ENCODE peak calls at places on chromosomes 4 and X, in four cellular contexts. C is cardiac muscle cell, J is GM23248, V is ascending aorta. G is an unnamed sample.

GRCh38 chrX:40166582-40166981 is 68.8 kb upstream of the BCOR start:
- DNase-seq in C (no peak), J (peak; percentile 85), V (no peak), G (no peak)

GRCh38 chr4:7998447-7998846 is 58.8 kb upstream of the AFAP1 start:
- DNase-seq in V (no peak), J (no peak), C (no peak), G (no peak)

GRCh38 chr4:168433576-168433975 is 46.7 kb downstream of the DDX60L start:
- DNase-seq in V (no peak), J (peak; percentile 9), C (peak; percentile 33), G (no peak)

GRCh38 chr4:69881173-69881773 is 21.3 kb upstream of the SULT1E1 start:
- DNase-seq in J (peak; percentile 77), V (no peak), C (peak; percentile 77), G (peak; percentile 46)

GRCh38 chr4:102620697-102621497 is 119.7 kb downstream of the NFKB1 start:
- DNase-seq in J (peak; percentile 84), C (peak; percentile 79), V (no peak), G (peak; percentile 80)

GRCh38 chrX:53684415-53685192 is 1.9 kb downstream of the HUWE1 start:
- DNase-seq in J (peak; percentile 7), V (no peak), C (no peak), G (no peak)

GRCh38 chr4:155530290-155530689 is 136.4 kb upstream of the GUCY1A1 start:
- DNase-seq in C (no peak), V (no peak), J (no peak), G (no peak)

GRCh38 chrX:134761788-134762187 is 103.5 kb upstream of the PLAC1 start:
- DNase-seq in C (peak; percentile 33), J (peak; percentile 36), V (no peak), G (no peak)

GRCh38 chr4:95637047-95637600 is 88.4 kb upstream of the UNC5C start:
- DNase-seq in C (peak; percentile 65), V (no peak), J (no peak), G (peak; percentile 16)

GRCh38 chr4:88731359-88731758 is 33.7 kb upstream of the NAP1L5 start:
- DNase-seq in J (no peak), V (no peak), C (no peak), G (no peak)

GRCh38 chr4:94338681-94339351 is 3.8 kb downstream of the HPGDS start:
- DNase-seq in J (no peak), V (no peak), C (no peak), G (no peak)

GRCh38 chr4:149292422-149293055 is 523.1 kb downstream of the IQCM start:
- DNase-seq in C (peak; percentile 18), V (no peak), J (no peak), G (no peak)

GRCh38 chr4:7858498-7858897 is 81.2 kb downstream of the AFAP1 start:
- DNase-seq in J (no peak), V (no peak), C (no peak), G (no peak)

GRCh38 chrX:49673394-49673793 is 22.4 kb downstream of the PAGE1 start:
- DNase-seq in C (no peak), J (no peak), V (no peak), G (no peak)

GRCh38 chr4:173403051-173403450 is 4.1 kb upstream of the SCRG1 start:
- DNase-seq in J (peak; percentile 54), V (no peak), C (peak; percentile 29), G (no peak)

GRCh38 chrX:79182616-79183015 is 38.1 kb downstream of the GPR174 start:
- DNase-seq in J (no peak), C (no peak), V (no peak), G (no peak)

GRCh38 chrX:107878106-107878505 is 52.4 kb downstream of the MID2 start:
- DNase-seq in J (no peak), C (no peak), V (no peak), G (no peak)

GRCh38 chr4:45502471-45502870 is 621.4 kb downstream of the GABRG1 start:
- DNase-seq in V (no peak), C (no peak), J (no peak), G (no peak)

GRCh38 chr4:13905543-13905942 is 278.0 kb upstream of the BOD1L1 start:
- DNase-seq in J (peak; percentile 30), C (peak; percentile 80), V (no peak), G (peak; percentile 96)

GRCh38 chrX:153632612-153632980 is 14.4 kb upstream of the DUSP9 start:
- DNase-seq in V (no peak), C (no peak), J (no peak), G (no peak)

GRCh38 chr4:38390962-38391361 is 273.0 kb upstream of the KLF3 start:
- DNase-seq in C (no peak), J (no peak), V (no peak), G (no peak)

GRCh38 chrX:70013483-70014222 is 36.1 kb downstream of the AWAT2 start:
- DNase-seq in V (no peak), C (peak; percentile 71), J (no peak), G (no peak)

GRCh38 chr4:171813195-171813955 is at the start of gene GALNTL6:
- DNase-seq in V (no peak), C (peak; percentile 4), J (peak; percentile 25), G (no peak)

GRCh38 chr4:144894525-144894924 is 203.5 kb downstream of the ANAPC10 start:
- DNase-seq in V (peak; percentile 10), C (peak; percentile 94), J (peak; percentile 61), G (peak; percentile 88)

GRCh38 chr4:177196615-177197014 is 113.1 kb upstream of the NEIL3 start:
- DNase-seq in J (no peak), V (no peak), C (no peak), G (no peak)

GRCh38 chr4:88158360-88159136 is at the start of gene ABCG2:
- DNase-seq in V (no peak), J (peak; percentile 72), C (peak; percentile 49), G (peak; percentile 18)

GRCh38 chr4:147773261-147774184 is 41.6 kb downstream of the ARHGAP10 start:
- DNase-seq in J (peak; percentile 55), C (no peak), V (no peak), G (peak; percentile 65)

GRCh38 chr4:101156619-101157310 is 190.6 kb downstream of the PPP3CA start:
- DNase-seq in C (no peak), J (peak; percentile 18), V (no peak), G (no peak)

GRCh38 chr4:53508446-53508845 is 82.8 kb downstream of the LNX1 start:
- DNase-seq in C (peak; percentile 84), J (peak; percentile 70), V (no peak), G (peak; percentile 68)

GRCh38 chr4:15001825-15002658 is at the start of gene CPEB2:
- DNase-seq in J (peak; percentile 98), V (peak; percentile 79), C (peak; percentile 98), G (peak; percentile 94)

GRCh38 chrX:39445336-39445735 is 644.1 kb downstream of the MID1IP1 start:
- DNase-seq in J (no peak), V (no peak), C (peak; percentile 11), G (no peak)

DNA sequence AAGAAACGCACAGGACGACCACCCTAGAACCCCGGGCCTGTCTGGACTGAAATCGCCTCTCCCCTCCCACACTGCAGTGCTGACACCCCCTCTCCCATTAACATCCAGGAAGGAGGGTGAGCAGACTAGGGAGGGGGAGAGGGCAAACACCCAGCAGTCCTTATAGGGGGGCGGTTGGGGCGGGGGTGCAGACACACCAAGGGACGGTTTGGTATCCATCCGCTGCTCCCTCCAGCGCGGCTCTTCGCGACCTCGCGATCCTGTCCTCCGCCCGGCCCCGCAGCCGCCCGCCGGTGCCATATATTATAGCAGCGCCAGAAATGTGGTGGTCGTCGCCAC is 411 bp upstream of the GPRASP1 start:
- DNase-seq in J (no peak), V (no peak), C (no peak), G (no peak)
- H3K27ac ChIP-seq in J (no peak overlapping the region), V (peak overlapping the region; percentile 75), C (no peak overlapping the region), G (no peak overlapping the region)

DNA sequence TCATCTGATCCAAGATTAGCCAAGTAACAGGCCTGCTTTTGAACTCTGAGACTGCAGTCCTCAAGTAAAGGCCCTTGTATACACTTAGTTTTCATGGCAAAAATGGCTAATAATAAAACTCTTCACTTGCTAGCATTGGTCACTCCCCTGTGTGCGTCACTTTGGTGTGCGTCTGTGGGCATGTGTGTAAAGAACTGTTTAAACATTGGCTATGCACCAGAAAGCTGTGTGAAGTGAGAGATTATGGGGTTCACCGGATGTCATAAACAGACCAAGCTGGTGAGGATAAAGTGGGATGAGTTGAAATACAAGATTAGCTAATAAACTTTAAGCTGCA is 108.6 kb upstream of the SLC4A4 start:
- DNase-seq in J (no peak), C (no peak), V (no peak), G (no peak)
- H3K27ac ChIP-seq in J (no peak overlapping the region), C (no peak overlapping the region), V (peak overlapping the region; percentile 35), G (no peak overlapping the region)

GRCh38 chr4:163263601-163264000 is 68.8 kb downstream of the NPY1R start:
- DNase-seq in C (no peak), J (no peak), V (no peak), G (no peak)
- H3K27ac ChIP-seq in C (no peak overlapping the region), J (no peak overlapping the region), V (no peak overlapping the region), G (no peak overlapping the region)

GRCh38 chr4:2621419-2621818 is 85.0 kb downstream of the FAM193A start:
- DNase-seq in J (no peak), V (no peak), C (no peak), G (no peak)

GRCh38 chr4:2615821-2616220 is 79.4 kb downstream of the FAM193A start:
- DNase-seq in J (no peak), C (no peak), V (no peak), G (no peak)

GRCh38 chr4:2623442-2623841 is 87.0 kb downstream of the FAM193A start:
- DNase-seq in J (no peak), V (no peak), C (no peak), G (no peak)

GRCh38 chr4:2619459-2619858 is 83.0 kb downstream of the FAM193A start:
- DNase-seq in J (no peak), V (no peak), C (no peak), G (no peak)

GRCh38 chr4:2617955-2618354 is 81.5 kb downstream of the FAM193A start:
- DNase-seq in J (no peak), C (no peak), V (no peak), G (peak; percentile 8)
- H3K27ac ChIP-seq in J (no peak overlapping the region), C (peak overlapping the region; percentile 70), V (no peak overlapping the region), G (no peak overlapping the region)

GRCh38 chr4:48960988-48961635 is 25.0 kb upstream of the CWH43 start:
- DNase-seq in V (no peak), C (no peak), J (no peak), G (no peak)
- H3K27ac ChIP-seq in V (no peak overlapping the region), C (no peak overlapping the region), J (no peak overlapping the region), G (no peak overlapping the region)

GRCh38 chr4:113998531-113998930 is 19.1 kb upstream of the ARSJ start:
- DNase-seq in V (no peak), J (no peak), C (peak; percentile 86), G (no peak)

GRCh38 chr4:113997206-113997605 is 17.8 kb upstream of the ARSJ start:
- DNase-seq in C (no peak), V (no peak), J (no peak), G (no peak)

GRCh38 chr4:113996599-113997177 is 17.2 kb upstream of the ARSJ start:
- DNase-seq in C (no peak), J (peak; percentile 88), V (no peak), G (no peak)

DNA sequence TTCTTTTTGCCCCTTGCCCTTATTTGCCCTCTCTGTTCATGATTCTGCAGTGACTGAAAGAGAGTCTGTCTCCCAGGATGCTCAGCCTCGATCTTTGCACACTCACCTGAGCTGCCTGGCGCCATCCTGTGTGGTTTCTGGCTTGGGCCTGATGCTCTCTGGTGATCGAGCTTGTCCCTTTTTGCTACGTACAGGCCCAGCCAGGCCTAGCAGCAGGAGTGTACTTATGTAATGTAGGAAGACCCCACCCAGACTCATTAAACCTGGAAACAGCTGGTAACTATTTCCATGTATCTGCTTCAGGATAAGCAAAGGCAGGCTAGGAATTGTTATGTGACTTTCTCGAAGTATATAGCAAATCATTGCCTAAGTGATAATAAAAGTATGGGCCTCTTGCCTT is 18.6 kb upstream of the ARSJ start:
- DNase-seq in C (peak; percentile 6), V (no peak), J (no peak), G (no peak)
- H3K27ac ChIP-seq in C (no peak overlapping the region), V (no peak overlapping the region), J (no peak overlapping the region), G (no peak overlapping the region)